ENCODE peak calls at places on chromosomes 16 and 17, in six cellular contexts. D is NAMALWA; L is stimulated activated CD8-positive, alpha-beta memory T cell treated with anti-CD3 and anti-CD28 coated beads, Interleukin-7, amount 100 ng/mL, for 1 hour; V is activated T-cell treated with anti-CD3 and anti-CD28 coated beads, Interleukin-2, amount 50 U/mL, for 72 hours; B is H54; H is nucleus accumbens. Z is an unnamed sample.

GRCh38 chr16:12547608-12547922 is 256.1 kb downstream of the CPPED1 start:
- DNase-seq in L (no peak), D (no peak), B (no peak), H (no peak), V (no peak), Z (no peak)

GRCh38 chr17:58831780-58832179 is 76.1 kb downstream of the PPM1E start:
- DNase-seq in H (no peak), D (no peak), L (no peak), B (no peak), V (no peak), Z (no peak)

GRCh38 chr17:8145811-8146210 is 6.4 kb downstream of the PER1 start:
- DNase-seq in V (no peak), L (no peak), H (no peak), D (no peak), B (no peak), Z (no peak)

GRCh38 chr16:15660203-15660601 is 10.2 kb downstream of the NDE1 start:
- DNase-seq in B (no peak), V (no peak), L (no peak), D (no peak), H (no peak), Z (no peak)

GRCh38 chr17:77364941-77365583 is 224.3 kb downstream of the SEC14L1 start:
- DNase-seq in D (no peak), H (no peak), B (no peak), L (no peak), V (no peak), Z (no peak)

GRCh38 chr17:76451480-76451879 is 1.5 kb downstream of the UBE2O start:
- DNase-seq in L (no peak), B (no peak), D (no peak), H (no peak), V (no peak), Z (no peak)

GRCh38 chr17:74962622-74963394 is 9.8 kb downstream of the HID1 start:
- DNase-seq in L (no peak), D (no peak), B (no peak), H (peak), V (no peak), Z (no peak)

GRCh38 chr17:49361129-49361901 is 735 bp downstream of the ZNF652 start:
- DNase-seq in V (peak), L (peak), D (peak), H (peak), B (peak), Z (peak)

GRCh38 chr17:77491921-77492445 is 351.2 kb downstream of the SEC14L1 start:
- DNase-seq in H (no peak), V (peak), L (no peak), D (peak), B (no peak), Z (no peak)

GRCh38 chr17:82548681-82549303 is 29.3 kb downstream of the FOXK2 start:
- DNase-seq in B (no peak), L (no peak), D (no peak), V (no peak), H (no peak), Z (peak)

GRCh38 chr17:31051517-31051916 is 43.3 kb upstream of the NF1 start:
- DNase-seq in V (no peak), L (no peak), B (no peak), D (no peak), H (no peak), Z (no peak)

GRCh38 chr17:66750756-66751543 is 84.0 kb upstream of the CACNG5 start:
- DNase-seq in H (no peak), B (no peak), D (no peak), L (no peak), V (no peak), Z (no peak)

GRCh38 chr17:67018429-67019125 is 25.8 kb upstream of the CACNG1 start:
- DNase-seq in B (no peak), H (no peak), V (no peak), L (no peak), D (no peak), Z (no peak)

GRCh38 chr17:20927586-20927985 is 115.2 kb downstream of the USP22 start:
- DNase-seq in B (no peak), D (no peak), H (no peak), L (no peak), V (no peak), Z (no peak)

GRCh38 chr17:6075050-6075449 is 4.9 kb downstream of the WSCD1 start:
- DNase-seq in V (no peak), B (no peak), H (no peak), L (no peak), D (no peak), Z (no peak)

GRCh38 chr17:61221181-61221580 is 178.5 kb upstream of the TBX2 start:
- DNase-seq in H (no peak), B (no peak), V (no peak), D (no peak), L (no peak), Z (no peak)

GRCh38 chr17:42670199-42670924 is 6.4 kb downstream of the PLEKHH3 start:
- DNase-seq in D (no peak), B (no peak), L (no peak), H (no peak), V (peak), Z (peak)

GRCh38 chr16:52906271-52906670 is 146.4 kb downstream of the CHD9NB start:
- DNase-seq in D (no peak), L (no peak), H (no peak), B (no peak), V (no peak), Z (no peak)

GRCh38 chr17:48615963-48616718 is 1.0 kb upstream of the HOXB8 start:
- DNase-seq in L (no peak), B (no peak), H (no peak), D (no peak), V (no peak), Z (no peak)

GRCh38 chr16:9807302-9807701 is 374.9 kb downstream of the GRIN2A start:
- DNase-seq in H (no peak), V (no peak), D (no peak), B (no peak), L (no peak), Z (no peak)

GRCh38 chr16:80403871-80404270 is 136.9 kb upstream of the DYNLRB2 start:
- DNase-seq in V (no peak), D (no peak), B (no peak), H (no peak), L (no peak), Z (no peak)

GRCh38 chr16:66222756-66223155 is 143.7 kb upstream of the CDH5 start:
- DNase-seq in H (no peak), V (no peak), D (no peak), L (no peak), B (no peak), Z (no peak)

GRCh38 chr17:61124562-61124961 is 275.1 kb upstream of the TBX2 start:
- DNase-seq in V (no peak), D (no peak), L (no peak), B (no peak), H (no peak), Z (no peak)

GRCh38 chr17:49646391-49647255 is 31.3 kb downstream of the SPOP start:
- DNase-seq in V (peak), D (no peak), B (no peak), L (no peak), H (no peak), Z (no peak)

GRCh38 chr17:55760643-55761355 is 9.9 kb downstream of the PCTP start:
- DNase-seq in V (no peak), B (no peak), D (no peak), H (no peak), L (no peak), Z (no peak)

GRCh38 chr16:13014516-13014915 is 113.1 kb downstream of the SHISA9 start:
- DNase-seq in L (no peak), H (no peak), D (no peak), B (no peak), V (no peak), Z (no peak)